ENCODE peak calls at places on chromosomes 5 and 9, in eight cellular contexts. One of them, this sample, is unnamed.

GRCh38 chr5:148836272-148837250 is 10.2 kb downstream of the ADRB2 start:
- DNase-seq in SK-N-SH: no peak
- DNase-seq in OCI-LY7: no peak
- DNase-seq in GM23338: no peak
- DNase-seq in HCT116: no peak
- DNase-seq in neural progenitor cell: no peak
- DNase-seq in hepatocyte: no peak
- DNase-seq in MM.1S: no peak
- DNase-seq in this sample: peak; percentile 52

GRCh38 chr5:133758641-133759040 is 146.3 kb upstream of the FSTL4 start:
- DNase-seq in GM23338: no peak
- DNase-seq in SK-N-SH: no peak
- DNase-seq in HCT116: no peak
- DNase-seq in hepatocyte: no peak
- DNase-seq in MM.1S: no peak
- DNase-seq in OCI-LY7: no peak
- DNase-seq in neural progenitor cell: no peak
- DNase-seq in this sample: peak; percentile 5

GRCh38 chr5:76714771-76715483 is 999 bp upstream of the F2R start:
- DNase-seq in neural progenitor cell: peak; percentile 60
- DNase-seq in SK-N-SH: peak; percentile 68
- DNase-seq in hepatocyte: peak; percentile 49
- DNase-seq in MM.1S: no peak
- DNase-seq in HCT116: no peak
- DNase-seq in OCI-LY7: no peak
- DNase-seq in GM23338: peak; percentile 76
- DNase-seq in this sample: no peak

GRCh38 chr9:22119537-22120167 is 110.5 kb upstream of the CDKN2B start:
- DNase-seq in SK-N-SH: peak; percentile 8
- DNase-seq in OCI-LY7: peak; percentile 38
- DNase-seq in HCT116: no peak
- DNase-seq in MM.1S: peak; percentile 43
- DNase-seq in hepatocyte: no peak
- DNase-seq in GM23338: peak; percentile 69
- DNase-seq in neural progenitor cell: peak; percentile 39
- DNase-seq in this sample: peak; percentile 61

GRCh38 chr5:131634666-131634995 is 398 bp downstream of the RAPGEF6 start:
- DNase-seq in OCI-LY7: peak; percentile 84
- DNase-seq in hepatocyte: peak; percentile 64
- DNase-seq in GM23338: peak; percentile 89
- DNase-seq in neural progenitor cell: peak; percentile 88
- DNase-seq in MM.1S: peak; percentile 59
- DNase-seq in HCT116: peak; percentile 27
- DNase-seq in SK-N-SH: peak; percentile 67
- DNase-seq in this sample: peak; percentile 45

GRCh38 chr9:127714916-127715442 is 484 bp downstream of the PTRH1 start:
- DNase-seq in GM23338: peak; percentile 48
- DNase-seq in OCI-LY7: no peak
- DNase-seq in neural progenitor cell: peak; percentile 65
- DNase-seq in hepatocyte: peak; percentile 55
- DNase-seq in MM.1S: peak; percentile 7
- DNase-seq in SK-N-SH: peak; percentile 75
- DNase-seq in HCT116: no peak
- DNase-seq in this sample: no peak

GRCh38 chr5:98605010-98605425 is 168.4 kb upstream of the RGMB start:
- DNase-seq in HCT116: no peak
- DNase-seq in hepatocyte: no peak
- DNase-seq in OCI-LY7: no peak
- DNase-seq in MM.1S: no peak
- DNase-seq in GM23338: no peak
- DNase-seq in SK-N-SH: no peak
- DNase-seq in neural progenitor cell: peak; percentile 5
- DNase-seq in this sample: no peak

GRCh38 chr5:156240414-156240813 is 86.5 kb upstream of the SGCD start:
- DNase-seq in GM23338: no peak
- DNase-seq in HCT116: no peak
- DNase-seq in hepatocyte: no peak
- DNase-seq in neural progenitor cell: no peak
- DNase-seq in SK-N-SH: peak; percentile 25
- DNase-seq in MM.1S: no peak
- DNase-seq in OCI-LY7: no peak
- DNase-seq in this sample: no peak

GRCh38 chr9:95763006-95763405 is 112.5 kb upstream of the ERCC6L2 start:
- DNase-seq in neural progenitor cell: no peak
- DNase-seq in OCI-LY7: no peak
- DNase-seq in MM.1S: no peak
- DNase-seq in SK-N-SH: no peak
- DNase-seq in HCT116: no peak
- DNase-seq in GM23338: no peak
- DNase-seq in hepatocyte: no peak
- DNase-seq in this sample: no peak

GRCh38 chr5:76617675-76618074 is 5.5 kb downstream of the F2RL2 start:
- DNase-seq in MM.1S: no peak
- DNase-seq in OCI-LY7: no peak
- DNase-seq in neural progenitor cell: no peak
- DNase-seq in hepatocyte: no peak
- DNase-seq in HCT116: no peak
- DNase-seq in GM23338: no peak
- DNase-seq in SK-N-SH: no peak
- DNase-seq in this sample: no peak

GRCh38 chr9:22031664-22032411 is 22.7 kb upstream of the CDKN2B start:
- DNase-seq in neural progenitor cell: no peak
- DNase-seq in SK-N-SH: no peak
- DNase-seq in GM23338: no peak
- DNase-seq in hepatocyte: no peak
- DNase-seq in MM.1S: no peak
- DNase-seq in OCI-LY7: no peak
- DNase-seq in HCT116: no peak
- DNase-seq in this sample: peak; percentile 40

GRCh38 chr9:88108779-88109178 is 29.5 kb downstream of the SPATA31C2 start:
- DNase-seq in GM23338: no peak
- DNase-seq in HCT116: no peak
- DNase-seq in SK-N-SH: no peak
- DNase-seq in MM.1S: no peak
- DNase-seq in OCI-LY7: no peak
- DNase-seq in hepatocyte: no peak
- DNase-seq in neural progenitor cell: no peak
- DNase-seq in this sample: no peak

GRCh38 chr5:153159611-153160010 is 330.9 kb upstream of the GRIA1 start:
- DNase-seq in neural progenitor cell: no peak
- DNase-seq in GM23338: no peak
- DNase-seq in HCT116: no peak
- DNase-seq in OCI-LY7: no peak
- DNase-seq in hepatocyte: no peak
- DNase-seq in MM.1S: no peak
- DNase-seq in SK-N-SH: no peak
- DNase-seq in this sample: no peak

DNA sequence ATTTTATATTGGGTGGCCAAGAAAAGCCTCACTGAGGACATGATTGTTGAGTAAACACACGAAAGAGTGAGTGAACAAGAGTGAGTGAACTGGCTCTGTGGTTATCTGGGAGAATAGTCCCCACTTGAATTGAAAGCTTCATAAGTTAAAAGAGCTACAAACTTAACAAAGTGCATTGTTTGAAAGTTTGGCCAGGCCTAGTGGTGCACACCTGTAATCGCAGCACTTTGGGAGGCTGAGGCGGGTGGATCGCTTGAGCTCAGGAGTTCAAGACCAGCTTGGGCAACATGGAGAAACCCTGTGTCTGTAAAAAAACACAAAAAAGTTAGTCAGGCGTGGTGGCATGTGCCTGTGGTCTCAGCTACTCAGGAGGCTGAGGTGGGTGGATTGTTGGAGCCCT is 26.9 kb downstream of the SMC2 start:
- DNase-seq in MM.1S: no peak
- DNase-seq in hepatocyte: no peak
- DNase-seq in neural progenitor cell: no peak
- DNase-seq in HCT116: no peak
- DNase-seq in OCI-LY7: no peak
- DNase-seq in GM23338: peak; percentile 17
- DNase-seq in SK-N-SH: no peak
- DNase-seq in this sample: no peak
- TF ChIP-seq CTCF in MM.1S: no peak
- TF ChIP-seq CTCF in hepatocyte: no peak
- TF ChIP-seq CTCF in neural progenitor cell: peak; percentile 7
- TF ChIP-seq CTCF in HCT116: peak; percentile 17
- TF ChIP-seq CTCF in OCI-LY7: peak; percentile 9
- TF ChIP-seq CTCF in GM23338: peak; percentile 31
- TF ChIP-seq CTCF in SK-N-SH: no peak
- TF ChIP-seq CTCF in this sample: no peak

DNA sequence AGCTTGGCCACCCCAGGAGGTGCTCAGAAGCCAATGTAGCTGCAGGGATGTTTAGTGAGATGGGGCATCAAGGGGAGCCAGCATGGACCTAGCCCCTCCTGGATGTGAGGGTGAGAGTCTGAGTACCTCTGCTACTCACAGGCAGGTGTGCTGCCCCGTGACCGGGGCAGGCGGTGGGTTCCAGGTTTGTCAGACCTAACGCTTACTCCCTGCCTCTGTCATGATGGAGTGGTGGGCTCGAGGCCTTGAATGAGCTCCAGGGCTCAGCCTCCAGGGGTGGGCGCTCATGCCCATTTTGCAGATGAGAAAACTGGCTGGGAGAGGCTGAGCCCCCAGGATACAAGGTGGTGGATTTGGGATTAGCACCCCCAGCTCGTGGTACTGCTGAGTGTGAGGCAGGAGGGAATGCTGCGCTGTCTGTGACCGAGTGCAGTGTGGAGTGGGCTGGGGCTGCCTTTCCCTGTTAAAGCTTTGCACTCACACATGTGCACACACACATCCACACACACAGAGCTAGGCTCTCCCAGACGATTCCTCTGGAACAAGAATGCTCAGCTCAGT is 1.5 kb downstream of the RXRA start:
- DNase-seq in neural progenitor cell: no peak
- DNase-seq in OCI-LY7: no peak
- DNase-seq in SK-N-SH: no peak
- DNase-seq in GM23338: no peak
- DNase-seq in HCT116: no peak
- DNase-seq in MM.1S: no peak
- DNase-seq in hepatocyte: no peak
- DNase-seq in this sample: no peak
- TF ChIP-seq EZH2phosphoT487 in neural progenitor cell: no peak
- TF ChIP-seq EZH2phosphoT487 in OCI-LY7: no peak
- TF ChIP-seq EZH2phosphoT487 in SK-N-SH: no peak
- TF ChIP-seq EZH2phosphoT487 in GM23338: no peak
- TF ChIP-seq EZH2phosphoT487 in HCT116: no peak
- TF ChIP-seq EZH2phosphoT487 in MM.1S: no peak
- TF ChIP-seq EZH2phosphoT487 in hepatocyte: no peak
- TF ChIP-seq EZH2phosphoT487 in this sample: no peak

GRCh38 chr9:130872058-130872453 is 24.6 kb downstream of the QRFP start:
- DNase-seq in GM23338: no peak
- DNase-seq in MM.1S: no peak
- DNase-seq in neural progenitor cell: no peak
- DNase-seq in OCI-LY7: no peak
- DNase-seq in HCT116: no peak
- DNase-seq in SK-N-SH: no peak
- DNase-seq in hepatocyte: no peak
- DNase-seq in this sample: no peak

GRCh38 chr9:130871395-130872057 is 25.1 kb downstream of the QRFP start:
- DNase-seq in neural progenitor cell: no peak
- DNase-seq in GM23338: no peak
- DNase-seq in hepatocyte: no peak
- DNase-seq in OCI-LY7: no peak
- DNase-seq in HCT116: no peak
- DNase-seq in SK-N-SH: no peak
- DNase-seq in MM.1S: no peak
- DNase-seq in this sample: no peak

GRCh38 chr9:130872912-130873503 is 23.6 kb downstream of the QRFP start:
- DNase-seq in HCT116: no peak
- DNase-seq in OCI-LY7: no peak
- DNase-seq in hepatocyte: no peak
- DNase-seq in neural progenitor cell: no peak
- DNase-seq in MM.1S: no peak
- DNase-seq in GM23338: no peak
- DNase-seq in SK-N-SH: no peak
- DNase-seq in this sample: no peak

GRCh38 chr9:130873966-130874365 is 22.6 kb downstream of the QRFP start:
- DNase-seq in GM23338: no peak
- DNase-seq in OCI-LY7: no peak
- DNase-seq in HCT116: no peak
- DNase-seq in neural progenitor cell: no peak
- DNase-seq in MM.1S: no peak
- DNase-seq in hepatocyte: no peak
- DNase-seq in SK-N-SH: no peak
- DNase-seq in this sample: no peak

DNA sequence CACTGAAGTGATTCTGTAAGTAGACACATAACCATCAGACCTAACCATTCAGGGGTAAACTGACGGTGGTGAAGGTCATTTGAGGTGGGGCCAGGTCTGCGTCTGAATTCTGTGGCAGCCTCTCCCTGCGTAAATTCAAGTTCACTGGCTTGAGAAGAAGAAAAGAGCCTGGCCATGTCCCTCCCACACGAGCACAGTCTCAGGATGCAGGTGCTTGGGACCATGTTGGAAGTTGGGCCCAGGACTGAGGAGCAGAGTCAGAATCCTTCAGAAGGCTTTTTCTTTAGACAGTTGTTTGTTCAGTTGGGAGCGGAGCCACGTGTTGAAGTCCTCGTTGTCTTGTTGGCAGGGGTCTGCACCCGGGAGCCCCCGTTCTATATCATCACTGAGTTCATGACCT is 24.1 kb downstream of the QRFP start:
- DNase-seq in SK-N-SH: no peak
- DNase-seq in hepatocyte: no peak
- DNase-seq in neural progenitor cell: no peak
- DNase-seq in GM23338: no peak
- DNase-seq in OCI-LY7: no peak
- DNase-seq in HCT116: no peak
- DNase-seq in MM.1S: no peak
- DNase-seq in this sample: no peak
- H3K79me2 ChIP-seq in SK-N-SH: peaks cover 77% of the 10 kb centered on the region
- H3K79me2 ChIP-seq in hepatocyte: peaks cover 50% of the 10 kb centered on the region
- H3K79me2 ChIP-seq in neural progenitor cell: peaks cover 35% of the 10 kb centered on the region
- H3K79me2 ChIP-seq in GM23338: peaks cover 40% of the 10 kb centered on the region
- H3K79me2 ChIP-seq in OCI-LY7: no peaks in the 10 kb centered on the region
- H3K79me2 ChIP-seq in HCT116: peaks cover 20% of the 10 kb centered on the region
- H3K79me2 ChIP-seq in MM.1S: no peaks in the 10 kb centered on the region
- H3K79me2 ChIP-seq in this sample: peaks cover 1% of the 10 kb centered on the region

GRCh38 chr5:79111387-79111959 is at the start of gene BHMT:
- DNase-seq in GM23338: peak; percentile 66
- DNase-seq in MM.1S: no peak
- DNase-seq in OCI-LY7: no peak
- DNase-seq in SK-N-SH: no peak
- DNase-seq in HCT116: no peak
- DNase-seq in hepatocyte: peak; percentile 20
- DNase-seq in neural progenitor cell: peak; percentile 55
- DNase-seq in this sample: no peak

GRCh38 chr5:79108792-79109191 is 2.8 kb upstream of the BHMT start:
- DNase-seq in hepatocyte: no peak
- DNase-seq in GM23338: no peak
- DNase-seq in neural progenitor cell: no peak
- DNase-seq in HCT116: no peak
- DNase-seq in MM.1S: no peak
- DNase-seq in SK-N-SH: no peak
- DNase-seq in OCI-LY7: no peak
- DNase-seq in this sample: no peak

GRCh38 chr5:79112703-79113058 is 1.1 kb downstream of the BHMT start:
- DNase-seq in OCI-LY7: no peak
- DNase-seq in HCT116: no peak
- DNase-seq in MM.1S: no peak
- DNase-seq in hepatocyte: no peak
- DNase-seq in neural progenitor cell: no peak
- DNase-seq in SK-N-SH: no peak
- DNase-seq in GM23338: no peak
- DNase-seq in this sample: no peak

GRCh38 chr5:79109527-79110492 is 1.8 kb upstream of the BHMT start:
- DNase-seq in neural progenitor cell: peak; percentile 55
- DNase-seq in hepatocyte: peak; percentile 34
- DNase-seq in GM23338: peak; percentile 78
- DNase-seq in SK-N-SH: no peak
- DNase-seq in MM.1S: peak; percentile 36
- DNase-seq in HCT116: peak; percentile 29
- DNase-seq in OCI-LY7: peak; percentile 26
- DNase-seq in this sample: peak; percentile 44

GRCh38 chr5:79111960-79112702 is 522 bp downstream of the BHMT start:
- DNase-seq in HCT116: no peak
- DNase-seq in hepatocyte: no peak
- DNase-seq in OCI-LY7: no peak
- DNase-seq in MM.1S: no peak
- DNase-seq in GM23338: peak; percentile 43
- DNase-seq in neural progenitor cell: peak; percentile 52
- DNase-seq in SK-N-SH: no peak
- DNase-seq in this sample: no peak
- TF ChIP-seq CTCF in HCT116: no peak
- TF ChIP-seq CTCF in hepatocyte: no peak
- TF ChIP-seq CTCF in OCI-LY7: no peak
- TF ChIP-seq CTCF in MM.1S: no peak
- TF ChIP-seq CTCF in GM23338: peak; percentile 30
- TF ChIP-seq CTCF in neural progenitor cell: peak; percentile 30
- TF ChIP-seq CTCF in SK-N-SH: no peak
- TF ChIP-seq CTCF in this sample: no peak